ENCODE peak calls at places on chromosomes 6 and 20, in four cellular contexts. M, H, B and Y are unnamed samples.

GRCh38 chr6:169971171-169971861 is 219.9 kb downstream of the ERMARD start:
- DNase-seq in M (no peak), B (no peak), H (no peak), Y (no peak)

GRCh38 chr6:27940766-27941165 is 16.3 kb upstream of the OR2B6 start:
- DNase-seq in B (no peak), H (peak), M (no peak), Y (no peak)

GRCh38 chr6:166958926-166959861 is 2.8 kb upstream of the RNASET2 start:
- DNase-seq in B (no peak), M (peak), H (no peak), Y (no peak)

GRCh38 chr6:97626586-97627441 is 343.8 kb upstream of the MMS22L start:
- DNase-seq in B (peak), M (no peak), H (no peak), Y (peak)

GRCh38 chr6:167796668-167797031 is 30.1 kb upstream of the AFDN start:
- DNase-seq in M (peak), B (no peak), H (no peak), Y (no peak)

GRCh38 chr20:48738399-48739304 is 89.1 kb downstream of the PREX1 start:
- DNase-seq in M (peak), H (no peak), B (no peak), Y (no peak)

GRCh38 chr6:14620522-14620921 is 502.9 kb downstream of the CD83 start:
- DNase-seq in H (no peak), M (no peak), B (peak), Y (no peak)

GRCh38 chr20:38228436-38228835 is 32.1 kb downstream of the KIAA1755 start:
- DNase-seq in B (no peak), M (no peak), H (peak), Y (no peak)

GRCh38 chr20:34862724-34863123 is 9.9 kb downstream of the GGT7 start:
- DNase-seq in B (no peak), H (no peak), M (no peak), Y (no peak)

GRCh38 chr6:225907-226306 is 66.4 kb upstream of the DUSP22 start:
- DNase-seq in H (no peak), B (no peak), M (no peak), Y (no peak)
- H3K4me3 ChIP-seq in H (peak), B (no peak), M (no peak), Y (no peak)

GRCh38 chr6:145815875-145816274 is 1.3 kb upstream of the FBXO30 start:
- DNase-seq in B (no peak), H (no peak), M (peak), Y (no peak)
- H3K4me3 ChIP-seq in B (peak), H (no peak), M (no peak), Y (peak)

DNA sequence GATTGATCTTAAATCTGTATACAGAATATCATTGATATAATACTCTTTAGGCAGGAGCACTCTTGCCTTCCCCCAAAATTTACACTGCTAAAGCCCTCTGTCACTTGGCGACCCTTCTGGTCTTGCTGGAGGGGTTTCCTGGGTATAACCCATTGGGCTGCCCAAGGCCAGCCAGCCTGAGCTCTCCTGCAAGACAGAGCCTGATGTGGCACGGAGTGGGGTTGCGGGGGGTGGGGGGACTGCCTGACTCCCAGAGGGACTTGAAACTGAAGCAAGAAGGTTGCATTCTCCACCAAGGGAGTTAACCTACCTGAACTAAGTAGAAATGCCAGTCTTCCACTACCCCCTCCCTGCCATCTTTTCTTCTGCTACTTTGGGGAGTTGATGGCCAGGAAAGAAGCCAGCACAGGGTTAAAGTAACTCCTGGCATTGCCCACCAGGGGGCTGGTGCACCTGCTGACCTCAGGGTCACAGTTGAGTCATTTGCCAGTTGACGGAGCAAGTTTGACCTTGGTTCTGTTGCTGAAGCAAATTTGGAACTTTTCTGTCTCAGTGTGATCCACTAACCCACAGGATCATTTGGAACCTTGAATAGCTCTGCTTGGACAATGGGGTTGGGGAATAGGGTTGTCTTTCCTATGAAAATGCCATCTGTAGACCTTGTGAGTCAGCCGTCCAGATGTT is 79.4 kb downstream of the ASXL1 start:
- DNase-seq in H (peak), B (no peak), M (no peak), Y (peak)
- H3K4me3 ChIP-seq in H (no peak), B (no peak), M (no peak), Y (no peak)

GRCh38 chr20:2692886-2693285 is 306 bp downstream of the EBF4 start:
- DNase-seq in B (peak), H (no peak), M (no peak), Y (no peak)
- H3K4me3 ChIP-seq in B (no peak), H (no peak), M (peak), Y (no peak)

DNA sequence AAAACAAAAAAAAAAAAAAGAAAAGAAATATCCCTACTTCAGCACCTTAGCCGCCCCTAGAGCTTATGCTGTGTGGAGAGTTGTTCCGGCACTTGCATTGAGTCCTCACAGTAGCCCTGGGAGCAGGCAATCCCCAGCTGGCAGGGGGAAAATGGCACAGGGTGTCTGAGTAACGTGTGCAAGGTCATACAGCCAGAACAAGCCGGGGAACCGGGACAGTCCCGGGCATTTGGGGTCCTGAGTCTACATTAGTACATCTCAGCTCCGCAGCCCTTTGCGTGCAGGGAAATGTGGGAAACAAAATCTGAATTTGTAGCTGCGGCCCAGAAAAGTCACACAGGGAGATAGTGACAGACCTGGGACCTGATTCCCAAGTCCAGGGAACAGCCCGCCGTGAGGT is 3.4 kb downstream of the BAK1 start:
- DNase-seq in B (no peak), H (no peak), M (no peak), Y (no peak)
- H3K4me3 ChIP-seq in B (no peak), H (no peak), M (no peak), Y (no peak)